ENCODE peak calls at places on chromosomes 6 and 20, in seven cellular contexts. U, C, G, T, Q, A and X are unnamed samples.

GRCh38 chr6:137641474-137642077 is 147.4 kb upstream of the OLIG3 start:
- DNase-seq in Q (peak; percentile 89), G (peak; percentile 44), U (peak; percentile 76), T (peak; percentile 78), A (peak; percentile 89), C (peak; percentile 41), X (peak; percentile 53)

GRCh38 chr20:34581341-34582189 is 23.0 kb downstream of the MAP1LC3A start:
- DNase-seq in A (peak; percentile 75), Q (no peak), U (no peak), T (no peak), G (no peak), C (no peak), X (no peak)

GRCh38 chr6:45613678-45614077 is 235.9 kb upstream of the SUPT3H start:
- DNase-seq in G (no peak), Q (peak; percentile 21), T (no peak), A (peak; percentile 74), U (no peak), C (no peak), X (no peak)

GRCh38 chr6:55445648-55446204 is 118.5 kb downstream of the GFRAL start:
- DNase-seq in U (peak; percentile 19), A (peak; percentile 69), T (no peak), G (no peak), C (no peak), Q (no peak), X (peak; percentile 3)

GRCh38 chr6:10951675-10952282 is 64.9 kb downstream of the SYCP2L start:
- DNase-seq in T (peak; percentile 3), U (peak; percentile 22), G (peak; percentile 27), Q (no peak), A (peak; percentile 71), C (peak; percentile 77), X (peak; percentile 10)

GRCh38 chr20:11810316-11811130 is 107.2 kb upstream of the BTBD3 start:
- DNase-seq in G (no peak), Q (no peak), U (no peak), C (peak; percentile 61), T (no peak), A (peak; percentile 60), X (no peak)

GRCh38 chr6:106783631-106784566 is 154.5 kb downstream of the QRSL1 start:
- DNase-seq in G (no peak), U (no peak), Q (no peak), T (no peak), A (peak; percentile 7), C (no peak), X (no peak)

GRCh38 chr20:19874328-19874727 is 116.3 kb downstream of the RIN2 start:
- DNase-seq in C (no peak), G (no peak), Q (no peak), U (no peak), A (no peak), T (no peak), X (no peak)

GRCh38 chr6:119844385-119844784 is 494.8 kb upstream of the MAN1A1 start:
- DNase-seq in A (no peak), C (no peak), G (no peak), T (no peak), U (no peak), Q (no peak), X (no peak)

GRCh38 chr6:3117912-3118352 is 579 bp upstream of the BPHL start:
- DNase-seq in C (no peak), T (no peak), A (no peak), G (no peak), Q (no peak), U (no peak), X (no peak)

GRCh38 chr6:157272866-157273755 is 50.2 kb downstream of the TMEM242 start:
- DNase-seq in Q (no peak), T (peak; percentile 63), G (peak; percentile 17), U (peak; percentile 81), A (no peak), C (no peak), X (no peak)

GRCh38 chr6:53436904-53437303 is 88.2 kb upstream of the ELOVL5 start:
- DNase-seq in C (no peak), A (peak; percentile 18), U (no peak), T (no peak), Q (no peak), G (no peak), X (no peak)

GRCh38 chr6:7421066-7421465 is 31.5 kb downstream of the RIOK1 start:
- DNase-seq in Q (no peak), T (no peak), G (no peak), A (no peak), C (no peak), U (no peak), X (no peak)

GRCh38 chr6:7426447-7427169 is 37.0 kb downstream of the RIOK1 start:
- DNase-seq in T (no peak), A (no peak), Q (no peak), C (no peak), U (no peak), G (no peak), X (no peak)

GRCh38 chr6:7424058-7424457 is 34.5 kb downstream of the RIOK1 start:
- DNase-seq in T (no peak), C (no peak), A (no peak), U (no peak), Q (no peak), G (no peak), X (no peak)

GRCh38 chr6:7425808-7426190 is 36.2 kb downstream of the RIOK1 start:
- DNase-seq in G (no peak), A (no peak), U (no peak), Q (no peak), C (no peak), T (no peak), X (no peak)

GRCh38 chr6:7424967-7425807 is 35.6 kb downstream of the RIOK1 start:
- DNase-seq in A (peak; percentile 64), T (peak; percentile 11), C (no peak), Q (no peak), G (peak; percentile 33), U (peak; percentile 5), X (peak; percentile 12)
- TF ChIP-seq CTCF in A (peak; percentile 63), T (no peak), C (peak; percentile 53), Q (peak; percentile 12), G (peak; percentile 69), U (peak; percentile 45), X (no peak)

GRCh38 chr6:100504786-100505737 is 40.3 kb upstream of the SIM1 start:
- DNase-seq in C (peak; percentile 45), T (no peak), G (peak; percentile 62), A (peak; percentile 84), U (no peak), Q (no peak), X (peak; percentile 64)
- TF ChIP-seq CTCF in C (peak; percentile 4), T (no peak), G (no peak), A (no peak), U (no peak), Q (no peak), X (no peak)

GRCh38 chr6:125066964-125067363 is 86.6 kb upstream of the TPD52L1 start:
- DNase-seq in A (no peak), Q (no peak), U (no peak), C (no peak), T (no peak), G (no peak), X (peak; percentile 4)
- TF ChIP-seq CTCF in A (no peak), Q (no peak), U (no peak), C (no peak), T (no peak), G (no peak), X (no peak)

GRCh38 chr6:75693534-75693933 is 55.5 kb upstream of the MYO6 start:
- DNase-seq in U (no peak), G (peak; percentile 4), A (peak; percentile 54), T (no peak), C (peak; percentile 1), Q (no peak), X (no peak)
- TF ChIP-seq CTCF in U (peak; percentile 56), G (peak; percentile 15), A (no peak), T (no peak), C (peak; percentile 32), Q (no peak), X (peak; percentile 15)